ENCODE peak calls at places on chromosomes 5 and 9, in ten cellular contexts. B is astrocyte of the spinal cord; X is stomach; F is Peyer's patch; V is left lung; R is uterus; I is CD4-positive, alpha-beta T cell; U is MM.1S; K is brain microvascular endothelial cell; Z is fibroblast of mammary gland. Q is an unnamed sample.

GRCh38 chr9:37916471-37917314 is 12.8 kb upstream of the SLC25A51 start:
- DNase-seq in V (no peak), X (no peak), U (no peak), F (no peak), Z (no peak), B (no peak), R (no peak), K (no peak), I (no peak), Q (no peak)

GRCh38 chr9:129866373-129867137 is 31.3 kb downstream of the USP20 start:
- DNase-seq in F (no peak), U (no peak), X (no peak), K (no peak), Z (no peak), B (no peak), R (no peak), V (no peak), I (no peak), Q (no peak)

GRCh38 chr9:75239176-75239575 is 150.9 kb downstream of the OSTF1 start:
- DNase-seq in U (no peak), B (no peak), F (no peak), R (no peak), X (peak; percentile 55), Z (peak; percentile 51), K (peak; percentile 56), V (peak; percentile 54), I (no peak), Q (peak; percentile 69)

GRCh38 chr5:55993628-55994501 is 898 bp downstream of the IL6ST start:
- DNase-seq in F (no peak), Z (no peak), V (no peak), I (no peak), R (no peak), U (peak; percentile 67), B (peak; percentile 38), K (no peak), X (no peak), Q (no peak)

GRCh38 chr9:6758418-6759113 is 793 bp downstream of the KDM4C start:
- DNase-seq in K (peak; percentile 35), I (peak; percentile 62), Z (no peak), V (peak; percentile 63), X (peak; percentile 66), U (no peak), B (no peak), F (peak; percentile 83), R (peak; percentile 35), Q (peak; percentile 51)

GRCh38 chr9:88736136-88736637 is 201.2 kb downstream of the NXNL2 start:
- DNase-seq in F (no peak), I (no peak), X (no peak), U (no peak), V (no peak), Z (no peak), K (no peak), B (no peak), R (no peak), Q (no peak)

GRCh38 chr9:98236881-98237487 is 18.5 kb downstream of the TBC1D2 start:
- DNase-seq in B (no peak), U (no peak), X (no peak), V (peak; percentile 74), R (no peak), F (peak; percentile 76), I (no peak), K (no peak), Z (no peak), Q (peak; percentile 52)

GRCh38 chr9:108634669-108635462 is 220.9 kb downstream of the ACTL7B start:
- DNase-seq in V (no peak), K (peak; percentile 18), X (no peak), B (no peak), I (no peak), F (no peak), R (no peak), Z (peak; percentile 37), U (no peak), Q (no peak)

GRCh38 chr9:131420913-131421312 is 27.0 kb downstream of the PRRC2B start:
- DNase-seq in B (peak; percentile 54), X (no peak), K (no peak), R (no peak), U (no peak), I (no peak), F (no peak), V (peak; percentile 40), Z (peak; percentile 57), Q (no peak)
- TF ChIP-seq CTCF in B (peak; percentile 41), X (no peak), K (peak; percentile 36), R (no peak), U (no peak), I (no peak), F (no peak), V (no peak), Z (peak; percentile 24), Q (no peak)

GRCh38 chr5:136103118-136103517 is 29.5 kb upstream of the SMAD5 start:
- DNase-seq in V (no peak), K (no peak), F (no peak), U (no peak), R (no peak), B (no peak), X (no peak), Z (no peak), I (no peak), Q (no peak)

GRCh38 chr5:136109453-136109852 is 23.2 kb upstream of the SMAD5 start:
- DNase-seq in U (no peak), I (no peak), K (no peak), V (no peak), F (no peak), B (no peak), Z (no peak), X (no peak), R (no peak), Q (no peak)

GRCh38 chr5:136106351-136106750 is 26.3 kb upstream of the SMAD5 start:
- DNase-seq in U (no peak), Z (no peak), X (no peak), I (no peak), K (no peak), F (no peak), B (no peak), V (no peak), R (no peak), Q (no peak)

GRCh38 chr5:136104311-136104975 is 28.2 kb upstream of the SMAD5 start:
- DNase-seq in R (no peak), X (no peak), V (no peak), B (no peak), F (no peak), K (no peak), I (no peak), U (no peak), Z (no peak), Q (no peak)

DNA sequence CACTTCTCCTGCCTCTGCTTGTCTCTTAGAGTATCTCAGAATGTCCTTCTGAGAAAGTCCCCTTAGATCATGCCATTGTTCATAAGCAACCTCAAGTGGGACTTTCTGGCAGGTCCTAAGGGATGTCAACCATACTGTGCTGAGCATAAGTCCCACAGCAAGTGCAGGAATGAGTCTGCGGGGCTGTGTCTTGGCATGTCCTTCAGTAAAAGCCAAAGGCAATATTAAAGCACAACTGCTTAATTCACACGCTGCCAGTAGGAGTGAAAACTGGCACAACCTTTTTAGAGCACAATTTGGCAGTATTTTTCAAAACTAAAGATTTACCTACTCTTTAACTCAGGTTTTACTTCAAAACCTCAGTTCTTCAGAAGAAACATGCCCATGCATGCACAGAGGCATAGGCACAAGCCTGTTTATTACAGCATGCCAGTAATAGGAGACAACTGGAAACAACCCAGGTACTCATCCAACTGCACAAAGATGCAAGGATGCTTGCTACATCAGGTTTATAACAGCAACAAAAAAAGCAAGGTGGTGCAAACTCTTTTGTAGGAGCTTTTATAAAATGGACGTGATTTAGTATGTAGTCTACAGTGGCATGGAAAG is 24.4 kb upstream of the SMAD5 start:
- DNase-seq in U (no peak), I (no peak), X (no peak), Z (no peak), B (no peak), F (no peak), K (no peak), R (no peak), V (no peak), Q (no peak)
- TF ChIP-seq CTCF in U (no peak), I (no peak), X (no peak), Z (no peak), B (no peak), F (no peak), K (no peak), R (no peak), V (no peak), Q (no peak)

DNA sequence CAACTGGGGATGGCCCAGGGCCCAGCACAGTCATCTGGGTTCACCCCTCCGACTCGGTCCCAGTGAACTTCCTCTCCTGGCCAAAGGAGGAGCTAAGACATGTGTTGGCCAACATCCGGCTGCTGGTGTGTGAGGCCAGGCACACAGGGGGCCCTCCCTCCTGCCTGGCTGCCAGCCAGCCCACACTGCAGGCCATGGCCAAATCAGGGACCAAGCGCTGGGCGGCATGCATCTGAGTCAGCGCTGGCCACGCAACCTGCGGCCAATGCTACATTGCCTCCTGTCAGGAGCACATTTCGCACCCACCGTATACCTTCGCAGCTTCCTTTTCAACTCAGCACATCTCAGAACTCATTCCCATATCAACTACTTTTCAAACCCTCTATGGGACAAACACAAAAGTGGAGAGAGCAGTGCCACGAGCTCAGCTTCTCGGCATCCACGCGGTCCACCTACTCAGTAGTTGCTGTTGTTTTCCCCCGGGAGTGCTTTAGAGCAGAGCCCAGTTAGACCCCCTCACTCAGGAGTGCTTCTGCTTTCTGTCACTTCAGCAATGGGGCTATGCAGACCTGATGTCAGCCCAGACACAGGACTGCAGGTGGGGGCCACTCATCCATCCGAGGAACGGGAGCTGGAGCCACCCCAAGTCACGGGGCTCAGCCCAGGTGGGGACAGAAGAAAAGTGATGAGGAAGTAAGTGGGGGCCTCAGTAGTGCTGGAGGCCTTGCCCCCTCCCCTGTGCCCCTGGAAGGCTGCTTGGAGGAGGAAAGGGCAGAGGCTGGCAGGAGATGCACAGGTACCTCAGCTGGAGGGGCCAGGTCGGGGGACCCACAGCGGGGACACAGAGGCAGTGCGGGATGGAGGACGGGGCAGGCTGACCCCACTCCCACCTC is 13.9 kb downstream of the NINJ1 start:
- DNase-seq in X (peak; percentile 96), B (peak; percentile 95), K (peak; percentile 87), F (peak; percentile 90), Z (peak; percentile 94), V (peak; percentile 95), I (no peak), U (no peak), R (peak; percentile 94), Q (peak; percentile 99)
- TF ChIP-seq CTCF in X (no peak), B (peak; percentile 56), K (peak; percentile 68), F (peak; percentile 21), Z (peak; percentile 38), V (peak; percentile 63), I (peak; percentile 27), U (no peak), R (peak; percentile 76), Q (peak; percentile 24)

DNA sequence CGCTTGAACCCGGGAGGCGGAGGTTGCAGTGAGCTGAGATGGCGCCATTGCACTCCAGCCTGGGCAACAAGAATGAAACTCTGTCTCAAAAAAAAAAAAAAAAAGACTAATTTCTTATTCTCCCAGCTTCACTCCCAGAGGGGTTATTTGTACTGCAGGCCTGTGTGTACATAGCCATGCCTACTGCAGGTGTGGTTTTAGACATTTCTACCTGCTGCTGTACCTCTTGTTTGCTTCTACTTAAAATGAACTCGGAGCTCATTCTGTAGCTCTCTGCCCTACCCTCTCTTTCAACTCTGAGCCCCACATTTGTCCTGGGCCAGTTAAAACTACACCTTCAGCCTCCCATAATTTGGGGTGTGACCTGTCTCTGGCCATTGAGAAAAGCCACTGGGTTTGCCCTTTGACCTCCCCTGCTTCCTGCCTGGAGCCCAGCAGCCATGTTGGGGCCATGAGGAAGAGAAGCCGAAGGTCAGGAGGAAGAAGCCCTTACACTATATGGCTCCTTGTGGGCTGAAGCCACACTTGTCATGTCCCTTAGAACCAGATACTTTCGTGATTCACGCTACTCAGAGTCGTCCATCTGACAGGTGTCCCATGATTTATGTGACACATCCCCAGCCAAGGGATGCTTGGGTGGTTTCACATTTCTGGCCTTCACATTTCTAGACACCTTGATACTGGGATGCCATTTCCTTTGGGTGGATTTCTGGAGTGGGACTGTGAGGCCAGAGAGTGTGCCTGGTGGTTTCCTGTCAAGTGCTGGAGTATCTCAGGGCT is 9.4 kb upstream of the CARD19 start:
- DNase-seq in B (no peak), Z (no peak), R (peak; percentile 10), I (peak; percentile 14), V (peak; percentile 12), X (no peak), F (peak; percentile 38), K (no peak), U (no peak), Q (no peak)
- TF ChIP-seq CTCF in B (no peak), Z (no peak), R (no peak), I (no peak), V (no peak), X (no peak), F (no peak), K (no peak), U (no peak), Q (no peak)

Q was measured in CD14-positive monocyte.